ENCODE peak calls at places on chromosomes 1 and 21, in nine cellular contexts. V is H4; M is cardiac fibroblast; K is PC-9; B is breast epithelium; R is activated CD4-positive, CD25-positive, alpha-beta regulatory T cell treated with anti-CD3 and anti-CD28 coated beads, Interleukin-2, amount 50 U/mL, for 72 hours; D is mucosa of gallbladder; X is SHP77; S is stromal cell of bone marrow. W is an unnamed sample.

GRCh38 chr1:243234978-243235657 is 20.0 kb downstream of the CEP170 start:
- DNase-seq in V (no peak), M (peak; percentile 69), K (no peak), B (no peak), R (no peak), D (no peak), X (no peak), S (peak; percentile 64), W (no peak)

GRCh38 chr21:43345746-43346409 is 81.1 kb downstream of the SIK1 start:
- DNase-seq in V (peak; percentile 59), M (peak; percentile 93), K (no peak), B (no peak), R (no peak), D (no peak), X (no peak), S (peak; percentile 45), W (no peak)

GRCh38 chr1:208024406-208024805 is 113.5 kb upstream of the CD34 start:
- DNase-seq in V (no peak), M (no peak), K (peak; percentile 35), B (no peak), R (no peak), D (no peak), X (no peak), S (no peak), W (no peak)

GRCh38 chr1:44688760-44689446 is 14.4 kb downstream of the ARMH1 start:
- DNase-seq in V (no peak), M (no peak), K (no peak), B (no peak), R (no peak), D (no peak), X (no peak), S (no peak), W (no peak)

GRCh38 chr1:83901547-83902155 is 97.3 kb downstream of the TTLL7 start:
- DNase-seq in V (peak; percentile 48), M (peak; percentile 90), K (peak; percentile 98), B (no peak), R (no peak), D (peak; percentile 42), X (peak; percentile 18), S (peak; percentile 60), W (peak; percentile 50)

GRCh38 chr1:64505944-64506658 is 36.2 kb downstream of the CACHD1 start:
- DNase-seq in V (no peak), M (no peak), K (peak; percentile 60), B (peak; percentile 56), R (peak; percentile 37), D (no peak), X (peak; percentile 91), S (no peak), W (no peak)

GRCh38 chr21:26043891-26044290 is 126.7 kb downstream of the APP start:
- DNase-seq in V (no peak), M (no peak), K (no peak), B (no peak), R (no peak), D (no peak), X (no peak), S (no peak), W (no peak)

GRCh38 chr1:55418625-55419024 is 203.5 kb upstream of the USP24 start:
- DNase-seq in V (no peak), M (no peak), K (no peak), B (no peak), R (no peak), D (no peak), X (no peak), S (no peak), W (no peak)

GRCh38 chr1:212928323-212929281 is 21.7 kb upstream of the VASH2 start:
- DNase-seq in V (no peak), M (peak; percentile 35), K (no peak), B (no peak), R (no peak), D (no peak), X (no peak), S (no peak), W (no peak)

GRCh38 chr1:169364948-169365347 is 2.6 kb downstream of the NME7 start:
- DNase-seq in V (no peak), M (peak; percentile 7), K (peak; percentile 76), B (no peak), R (no peak), D (no peak), X (no peak), S (no peak), W (no peak)

GRCh38 chr1:9039761-9040658 is 13.8 kb upstream of the SLC2A7 start:
- DNase-seq in V (no peak), M (no peak), K (no peak), B (no peak), R (no peak), D (no peak), X (no peak), S (no peak), W (no peak)

GRCh38 chr1:241640867-241641542 is 836 bp upstream of the CHML start:
- DNase-seq in V (no peak), M (peak; percentile 40), K (peak; percentile 78), B (no peak), R (no peak), D (peak; percentile 25), X (peak; percentile 18), S (no peak), W (no peak)

GRCh38 chr1:192887426-192887825 is 78.6 kb downstream of the RGS2 start:
- DNase-seq in V (no peak), M (no peak), K (no peak), B (no peak), R (no peak), D (no peak), X (no peak), S (no peak), W (no peak)

GRCh38 chr1:23793018-23793781 is 2.3 kb downstream of the LYPLA2 start:
- DNase-seq in V (peak; percentile 86), M (peak; percentile 49), K (no peak), B (no peak), R (no peak), D (peak; percentile 70), X (no peak), S (peak; percentile 35), W (no peak)

GRCh38 chr1:32116531-32116930 is 8.7 kb downstream of the KPNA6 start:
- DNase-seq in V (no peak), M (peak; percentile 32), K (no peak), B (no peak), R (no peak), D (no peak), X (no peak), S (no peak), W (no peak)

GRCh38 chr1:155103325-155103724 is 24.4 kb upstream of the EFNA1 start:
- DNase-seq in V (no peak), M (no peak), K (no peak), B (no peak), R (no peak), D (no peak), X (no peak), S (no peak), W (no peak)

GRCh38 chr1:3009021-3009420 is 12.2 kb upstream of the ACTRT2 start:
- DNase-seq in V (no peak), M (no peak), K (no peak), B (no peak), R (no peak), D (no peak), X (no peak), S (no peak), W (no peak)

GRCh38 chr1:27391511-27392095 is 819 bp upstream of the GPR3 start:
- DNase-seq in V (no peak), M (peak; percentile 51), K (no peak), B (no peak), R (no peak), D (peak; percentile 35), X (peak; percentile 54), S (no peak), W (no peak)

GRCh38 chr1:171948491-171948890 is 107.2 kb downstream of the DNM3 start:
- DNase-seq in V (peak; percentile 20), M (peak; percentile 16), K (peak; percentile 57), B (no peak), R (no peak), D (no peak), X (no peak), S (no peak), W (no peak)

GRCh38 chr1:211648336-211648735 is 27.1 kb downstream of the NEK2 start:
- DNase-seq in V (peak; percentile 47), M (peak; percentile 67), K (peak; percentile 87), B (no peak), R (no peak), D (peak; percentile 46), X (no peak), S (no peak), W (no peak)

GRCh38 chr1:93597697-93598096 is 83.9 kb downstream of the BCAR3 start:
- DNase-seq in V (no peak), M (no peak), K (no peak), B (no peak), R (no peak), D (no peak), X (no peak), S (no peak), W (no peak)

GRCh38 chr1:158818991-158819405 is 12.2 kb upstream of the MNDA start:
- DNase-seq in V (no peak), M (no peak), K (no peak), B (no peak), R (no peak), D (no peak), X (no peak), S (no peak), W (no peak)

GRCh38 chr1:20587639-20588017 is 1.3 kb upstream of the CDA start:
- DNase-seq in V (peak; percentile 54), M (peak; percentile 83), K (peak; percentile 61), B (no peak), R (no peak), D (no peak), X (no peak), S (peak; percentile 68), W (no peak)

GRCh38 chr1:1088036-1088800 is 14.1 kb upstream of the RNF223 start:
- DNase-seq in V (no peak), M (no peak), K (no peak), B (no peak), R (no peak), D (no peak), X (no peak), S (no peak), W (no peak)

GRCh38 chr1:226863446-226863845 is 7.0 kb upstream of the PSEN2 start:
- DNase-seq in V (peak; percentile 49), M (peak; percentile 73), K (no peak), B (no peak), R (no peak), D (no peak), X (no peak), S (peak; percentile 81), W (peak; percentile 37)

GRCh38 chr1:6889875-6890480 is 104.7 kb downstream of the CAMTA1 start:
- DNase-seq in V (peak; percentile 31), M (peak; percentile 83), K (no peak), B (no peak), R (no peak), D (peak; percentile 60), X (peak; percentile 19), S (peak; percentile 63), W (peak; percentile 11)

GRCh38 chr1:226268421-226269124 is 40.4 kb downstream of the LIN9 start:
- DNase-seq in V (no peak), M (peak; percentile 68), K (no peak), B (no peak), R (no peak), D (peak; percentile 17), X (no peak), S (peak; percentile 61), W (peak; percentile 13)

GRCh38 chr1:231935856-231936255 is 309.3 kb downstream of the DISC1 start:
- DNase-seq in V (no peak), M (no peak), K (no peak), B (no peak), R (no peak), D (no peak), X (peak; percentile 83), S (no peak), W (no peak)

GRCh38 chr1:42484382-42484781 is 21.3 kb downstream of the CCDC30 start:
- DNase-seq in V (peak; percentile 70), M (peak; percentile 87), K (peak; percentile 63), B (no peak), R (no peak), D (no peak), X (no peak), S (peak; percentile 67), W (peak; percentile 70)